ENCODE peak calls at places on chromosome 6, in eight cellular contexts. U, E, X, A, O, R, C and D are unnamed samples.

GRCh38 chr6:41171908-41172307 is 9.0 kb upstream of the TREM2 start:
- DNase-seq in U (no peak), E (no peak), X (no peak), A (no peak), O (no peak), R (no peak), C (no peak), D (no peak)

GRCh38 chr6:142845143-142845571 is 99.8 kb downstream of the HIVEP2 start:
- DNase-seq in U (no peak), E (no peak), X (no peak), A (no peak), O (no peak), R (peak), C (no peak), D (peak)

GRCh38 chr6:109701201-109701600 is 10.1 kb downstream of the FIG4 start:
- DNase-seq in U (no peak), E (peak), X (no peak), A (no peak), O (no peak), R (no peak), C (no peak), D (no peak)

GRCh38 chr6:12024715-12025434 is 12.8 kb downstream of the HIVEP1 start:
- DNase-seq in U (no peak), E (no peak), X (no peak), A (no peak), O (no peak), R (peak), C (no peak), D (no peak)

GRCh38 chr6:104404377-104404776 is 455.3 kb downstream of the HACE1 start:
- DNase-seq in U (no peak), E (no peak), X (no peak), A (no peak), O (no peak), R (no peak), C (no peak), D (no peak)

GRCh38 chr6:153024401-153025017 is 22.0 kb upstream of the MTRF1L start:
- DNase-seq in U (peak), E (peak), X (no peak), A (peak), O (peak), R (peak), C (peak), D (peak)

GRCh38 chr6:135353113-135353512 is 144.4 kb downstream of the AHI1 start:
- DNase-seq in U (no peak), E (no peak), X (no peak), A (no peak), O (no peak), R (no peak), C (no peak), D (no peak)

GRCh38 chr6:54243699-54244098 is 64.5 kb upstream of the TINAG start:
- DNase-seq in U (no peak), E (no peak), X (no peak), A (no peak), O (no peak), R (no peak), C (no peak), D (no peak)

GRCh38 chr6:153130515-153131036 is 506 bp downstream of the RGS17 start:
- DNase-seq in U (no peak), E (peak), X (no peak), A (no peak), O (no peak), R (peak), C (no peak), D (no peak)

GRCh38 chr6:144919573-144919972 is 634.4 kb downstream of the UTRN start:
- DNase-seq in U (no peak), E (no peak), X (no peak), A (no peak), O (no peak), R (no peak), C (no peak), D (no peak)

GRCh38 chr6:164398647-164399046 is 910.8 kb downstream of the C6orf118 start:
- DNase-seq in U (no peak), E (no peak), X (no peak), A (no peak), O (no peak), R (no peak), C (no peak), D (no peak)

GRCh38 chr6:44002071-44002590 is 125.1 kb downstream of the MRPL14 start:
- DNase-seq in U (no peak), E (peak), X (no peak), A (no peak), O (no peak), R (peak), C (no peak), D (no peak)

GRCh38 chr6:88780714-88781389 is 182.6 kb downstream of the RNGTT start:
- DNase-seq in U (peak), E (peak), X (peak), A (peak), O (peak), R (peak), C (peak), D (peak)

GRCh38 chr6:33848498-33848897 is 44.7 kb upstream of the MLN start:
- DNase-seq in U (no peak), E (no peak), X (no peak), A (no peak), O (no peak), R (no peak), C (no peak), D (no peak)

GRCh38 chr6:33123732-33124524 is 48.1 kb downstream of the HLA-DPB1 start:
- DNase-seq in U (no peak), E (peak), X (no peak), A (peak), O (no peak), R (peak), C (no peak), D (no peak)

GRCh38 chr6:158698876-158699440 is 49.1 kb downstream of the SYTL3 start:
- DNase-seq in U (no peak), E (no peak), X (no peak), A (no peak), O (no peak), R (no peak), C (no peak), D (no peak)

GRCh38 chr6:86937219-86938079 is at the start of gene HTR1E:
- DNase-seq in U (no peak), E (peak), X (no peak), A (no peak), O (peak), R (peak), C (no peak), D (no peak)

GRCh38 chr6:134201716-134202115 is 116.2 kb downstream of the SGK1 start:
- DNase-seq in U (no peak), E (no peak), X (no peak), A (no peak), O (no peak), R (no peak), C (no peak), D (no peak)